ENCODE peak calls at places on chromosomes 7 and 10, in five cellular contexts. M, C, Z, X and U are unnamed samples. For H3K4me1, the result is how much of the 10 kb centered on the place peaks cover.

GRCh38 chr7:41993173-41993867 is 243.7 kb downstream of the GLI3 start:
- DNase-seq in M (peak), X (no peak), C (no peak), Z (no peak), U (no peak)

GRCh38 chr10:69318997-69319727 is 40.9 kb downstream of the HK1 start:
- DNase-seq in X (no peak), C (no peak), M (peak), Z (peak), U (peak)

GRCh38 chr7:148819697-148820332 is 64.3 kb downstream of the EZH2 start:
- DNase-seq in M (no peak), X (no peak), Z (no peak), C (no peak), U (no peak)

GRCh38 chr10:23095966-23096813 is 811 bp downstream of the MSRB2 start:
- DNase-seq in M (peak), Z (peak), C (no peak), X (no peak), U (peak)

GRCh38 chr10:92241158-92241500 is 49.7 kb downstream of the CPEB3 start:
- DNase-seq in X (no peak), C (no peak), Z (no peak), M (peak), U (peak)

GRCh38 chr7:45691155-45691656 is 117.0 kb downstream of the ADCY1 start:
- DNase-seq in M (no peak), C (no peak), X (no peak), Z (peak), U (peak)

GRCh38 chr7:21972397-21972784 is 26.7 kb upstream of the CDCA7L start:
- DNase-seq in M (no peak), X (no peak), Z (no peak), C (no peak), U (no peak)

GRCh38 chr7:150451097-150451793 is 815 bp downstream of the GIMAP8 start:
- DNase-seq in C (no peak), X (peak), M (peak), Z (no peak), U (peak)

GRCh38 chr7:153061913-153062528 is 302.5 kb downstream of the ACTR3B start:
- DNase-seq in C (peak), M (no peak), Z (no peak), X (no peak), U (peak)

GRCh38 chr7:93980744-93981479 is 23.2 kb downstream of the BET1 start:
- DNase-seq in M (no peak), C (no peak), Z (no peak), X (no peak), U (no peak)

GRCh38 chr7:97409346-97409745 is 291.8 kb downstream of the SDHAF3 start:
- DNase-seq in X (no peak), Z (no peak), C (no peak), M (no peak), U (no peak)

GRCh38 chr7:12570148-12570528 is 382 bp upstream of the SCIN start:
- DNase-seq in Z (peak), M (no peak), C (no peak), X (no peak), U (no peak)

GRCh38 chr7:1172666-1173523 is 12.9 kb upstream of the ZFAND2A start:
- DNase-seq in Z (no peak), X (no peak), C (no peak), M (no peak), U (no peak)

GRCh38 chr7:1168422-1168821 is 8.4 kb upstream of the ZFAND2A start:
- DNase-seq in M (no peak), Z (no peak), X (no peak), C (no peak), U (no peak)

GRCh38 chr7:1169409-1170368 is 9.7 kb upstream of the ZFAND2A start:
- DNase-seq in C (no peak), M (peak), Z (peak), X (peak), U (peak)

GRCh38 chr7:1174881-1175596 is 15.0 kb upstream of the ZFAND2A start:
- DNase-seq in M (no peak), C (no peak), X (no peak), Z (no peak), U (no peak)

GRCh38 chr7:1170741-1171501 is 10.9 kb upstream of the ZFAND2A start:
- DNase-seq in X (no peak), Z (no peak), M (no peak), C (no peak), U (no peak)
- TF ChIP-seq CTCF in X (peak), Z (no peak), M (no peak), C (no peak), U (no peak)

GRCh38 chr10:128123853-128124252 is 2.4 kb downstream of the MKI67 start:
- DNase-seq in X (no peak), Z (no peak), M (no peak), C (no peak), U (no peak)

GRCh38 chr10:128125416-128125943 is 743 bp downstream of the MKI67 start:
- DNase-seq in Z (no peak), C (no peak), M (no peak), X (no peak), U (no peak)

GRCh38 chr10:128128582-128128981 is 2.4 kb upstream of the MKI67 start:
- DNase-seq in C (no peak), X (no peak), M (no peak), Z (no peak), U (no peak)

GRCh38 chr10:128124813-128125403 is 1.3 kb downstream of the MKI67 start:
- DNase-seq in Z (no peak), X (no peak), C (no peak), M (no peak), U (no peak)

GRCh38 chr10:128125944-128126764 is at the start of gene MKI67:
- DNase-seq in C (no peak), X (peak), Z (peak), M (peak), U (peak)
- TF ChIP-seq POLR2A in C (no peak), X (peak), Z (no peak), M (no peak), U (no peak)

GRCh38 chr10:49140306-49141175 is 6.7 kb upstream of the FAM170B start:
- DNase-seq in C (no peak), M (no peak), Z (no peak), X (no peak), U (no peak)

GRCh38 chr10:49139866-49140195 is 6.0 kb upstream of the FAM170B start:
- DNase-seq in X (no peak), Z (no peak), C (no peak), M (peak), U (no peak)

GRCh38 chr10:49139000-49139865 is 5.4 kb upstream of the FAM170B start:
- DNase-seq in C (no peak), M (no peak), X (no peak), Z (no peak), U (no peak)

GRCh38 chr10:49136525-49136924 is 2.7 kb upstream of the FAM170B start:
- DNase-seq in C (no peak), M (no peak), Z (no peak), X (no peak), U (no peak)

GRCh38 chr10:49138361-49138891 is 4.6 kb upstream of the FAM170B start:
- DNase-seq in Z (no peak), X (no peak), C (no peak), M (no peak), U (no peak)
- H3K4me1 ChIP-seq in Z (under half), X (under half), C (under half), M (under half), U (under half)

GRCh38 chr7:113561446-113561845 is 357.4 kb downstream of the PPP1R3A start:
- DNase-seq in Z (no peak), C (no peak), M (no peak), X (no peak), U (no peak)
- TF ChIP-seq CTCF in Z (no peak), C (no peak), M (no peak), X (no peak), U (no peak)

GRCh38 chr10:19499291-19499765 is 316.9 kb upstream of the PLXDC2 start:
- DNase-seq in M (no peak), C (no peak), Z (peak), X (no peak), U (no peak)

GRCh38 chr10:19500959-19501358 is 315.3 kb upstream of the PLXDC2 start:
- DNase-seq in C (no peak), X (no peak), Z (no peak), M (no peak), U (no peak)

GRCh38 chr10:19493917-19494316 is 322.3 kb upstream of the PLXDC2 start:
- DNase-seq in X (no peak), C (no peak), Z (no peak), M (no peak), U (no peak)

DNA sequence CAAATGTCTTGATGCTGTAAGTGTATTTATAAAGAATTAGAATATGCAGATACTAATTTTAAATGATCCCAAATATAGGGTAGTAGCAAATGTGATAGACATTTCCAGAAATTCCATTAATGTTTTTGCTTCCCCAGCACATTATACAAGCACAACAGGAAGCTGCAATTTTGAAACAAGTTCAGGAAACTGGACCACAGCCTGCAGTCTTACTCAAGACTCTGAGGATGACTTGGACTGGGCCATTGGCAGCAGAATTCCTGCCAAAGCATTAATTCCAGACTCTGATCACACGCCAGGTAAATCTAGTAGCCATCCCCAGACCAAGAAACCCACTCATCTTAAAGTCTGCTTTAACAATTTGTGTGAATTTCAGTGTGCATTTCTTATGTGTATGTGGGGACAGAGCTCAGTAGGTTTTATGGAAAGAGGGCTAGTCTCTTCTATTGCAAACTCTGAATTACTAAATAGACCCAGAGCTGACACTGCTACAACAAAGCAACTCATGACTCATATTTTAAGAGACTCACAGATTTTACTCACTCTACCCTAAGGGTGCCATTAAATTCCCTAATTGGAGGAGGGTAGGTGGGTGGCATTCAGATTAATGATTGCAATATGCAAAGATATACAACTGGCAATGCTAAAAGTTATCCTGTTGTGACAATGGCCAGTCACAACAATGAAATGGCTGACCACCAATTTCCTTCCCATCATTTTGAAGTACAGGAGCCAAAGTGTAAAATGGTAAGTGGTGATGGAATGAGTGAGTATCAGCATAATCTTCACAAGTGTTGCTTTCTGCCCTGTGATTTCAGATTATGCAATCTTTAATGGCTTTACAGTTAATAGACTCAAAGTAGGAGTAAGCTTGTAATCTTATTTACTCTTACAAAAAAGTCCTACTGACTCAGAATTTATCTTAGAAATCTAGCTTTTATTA is 317.6 kb upstream of the PLXDC2 start:
- DNase-seq in Z (peak), C (no peak), X (no peak), M (no peak), U (no peak)
- TF ChIP-seq POLR2A in Z (no peak), C (no peak), X (no peak), M (no peak), U (no peak)

DNA sequence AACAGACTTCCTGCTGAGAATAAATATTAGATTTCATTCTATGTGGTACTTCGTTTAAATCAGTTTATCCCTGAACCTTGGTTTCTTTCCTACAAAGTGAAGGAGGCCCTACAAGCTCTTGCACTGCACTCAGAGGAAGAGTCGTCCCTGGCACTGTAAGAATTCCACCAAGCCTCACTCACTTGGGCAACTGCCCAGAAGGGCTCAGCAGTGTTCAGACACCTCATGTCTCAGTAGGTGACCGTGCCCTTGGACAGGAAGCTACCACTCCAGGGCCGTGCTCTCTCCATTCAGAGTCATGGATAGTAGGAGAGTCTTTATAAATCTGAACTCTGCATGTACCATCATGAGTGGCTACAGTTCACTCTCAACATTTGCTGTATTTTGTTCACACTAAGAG is 93.8 kb downstream of the PTPRE start:
- DNase-seq in M (peak), C (no peak), X (no peak), Z (no peak), U (no peak)
- H3K4me1 ChIP-seq in M (under half), C (under half), X (under half), Z (under half), U (under half)

DNA sequence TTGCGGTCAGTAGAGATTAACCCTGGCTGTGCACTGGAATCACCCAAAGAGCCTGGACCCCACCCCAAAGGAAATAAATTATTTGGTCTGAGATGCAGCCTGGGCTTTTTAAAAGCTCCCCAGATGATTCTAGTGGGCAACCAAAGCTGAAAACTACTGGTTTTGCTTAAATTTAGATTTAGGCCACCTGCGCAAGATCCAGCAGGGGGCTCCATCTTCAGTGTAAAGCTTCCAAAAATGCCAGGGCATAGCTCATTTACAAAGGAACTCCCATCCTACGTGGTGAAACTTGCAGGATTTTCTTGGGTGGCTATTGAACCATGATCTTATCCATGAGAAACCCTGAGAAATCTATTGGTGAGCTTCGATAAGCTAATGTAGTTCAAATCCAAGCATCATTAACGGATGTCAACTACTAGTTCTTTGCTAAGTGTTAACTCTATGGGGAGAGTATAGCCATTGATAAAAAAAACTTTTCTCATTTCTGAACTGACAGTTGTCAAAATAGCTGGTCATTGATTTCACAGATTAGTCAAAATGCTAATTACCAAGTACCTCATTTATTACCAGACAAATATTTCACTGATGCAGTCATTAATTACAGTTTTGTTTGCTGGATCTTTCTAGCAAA is 315.3 kb downstream of the LHFPL3 start:
- DNase-seq in Z (no peak), X (no peak), M (no peak), C (peak), U (peak)
- TF ChIP-seq CTCF in Z (peak), X (peak), M (no peak), C (peak), U (peak)

GRCh38 chr10:119022846-119023552 is 6.5 kb upstream of the NANOS1 start:
- DNase-seq in X (no peak), C (no peak), Z (no peak), M (no peak), U (no peak)

GRCh38 chr10:119024882-119025281 is 4.6 kb upstream of the NANOS1 start:
- DNase-seq in Z (no peak), X (no peak), C (no peak), M (no peak), U (no peak)

GRCh38 chr10:119023553-119023868 is 6.0 kb upstream of the NANOS1 start:
- DNase-seq in X (no peak), C (no peak), Z (no peak), M (no peak), U (no peak)

GRCh38 chr10:119025336-119025735 is 4.2 kb upstream of the NANOS1 start:
- DNase-seq in Z (peak), M (peak), C (no peak), X (no peak), U (peak)

GRCh38 chr10:119020627-119020946 is 8.9 kb upstream of the NANOS1 start:
- DNase-seq in Z (no peak), X (no peak), M (peak), C (no peak), U (no peak)
- TF ChIP-seq POLR2A in Z (no peak), X (no peak), M (no peak), C (no peak), U (no peak)

DNA sequence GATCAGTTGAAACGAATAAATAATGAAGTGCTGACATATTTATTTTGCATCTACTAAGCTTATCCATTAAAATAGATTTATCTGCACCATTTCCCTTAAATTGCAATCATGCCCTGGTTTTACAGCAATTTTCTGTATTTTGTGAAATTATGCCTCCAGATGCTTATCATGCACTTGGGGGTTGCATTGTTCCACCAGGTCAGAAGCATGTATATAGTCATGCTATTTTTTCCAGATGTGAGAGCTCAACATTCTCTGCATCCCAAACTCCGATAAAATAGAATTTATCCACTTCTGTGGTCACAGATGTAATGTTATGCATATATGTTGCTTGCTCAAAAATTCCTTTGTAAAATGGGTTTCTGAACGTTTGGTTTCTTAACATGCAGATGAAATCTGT is 18.2 kb downstream of the FIGNL1 start:
- DNase-seq in X (no peak), M (no peak), C (no peak), Z (no peak), U (no peak)
- H3K4me1 ChIP-seq in X (under half), M (under half), C (under half), Z (under half), U (under half)